ENCODE peak calls at places on chromosomes 1 and 21, in nine cellular contexts. U is stomach, L is A549, K is ovary, A is sigmoid colon, W is transverse colon, C is tibial nerve, F is esophagus muscularis mucosa, X is SK-N-SH. V is an unnamed sample.

GRCh38 chr1:10457910-10458309 is 8.1 kb downstream of the CORT start:
- DNase-seq in L (no peak), A (no peak), W (no peak), U (no peak), F (no peak), X (no peak), K (no peak), C (no peak), V (no peak)

GRCh38 chr1:162138107-162138506 is 68.6 kb downstream of the NOS1AP start:
- DNase-seq in A (no peak), K (no peak), U (no peak), X (no peak), L (no peak), W (no peak), C (no peak), F (no peak), V (no peak)

GRCh38 chr1:212234431-212235298 is 50.5 kb upstream of the PPP2R5A start:
- DNase-seq in K (no peak), U (no peak), L (peak; percentile 81), W (no peak), A (peak; percentile 83), C (no peak), X (peak; percentile 12), F (no peak), V (no peak)

GRCh38 chr1:24112381-24113169 is 640 bp upstream of the MYOM3 start:
- DNase-seq in X (peak; percentile 47), W (peak; percentile 73), K (peak; percentile 58), U (peak; percentile 69), C (peak; percentile 45), F (no peak), L (peak; percentile 25), A (peak; percentile 85), V (no peak)

GRCh38 chr1:47213230-47213676 is 18.8 kb downstream of the TAL1 start:
- DNase-seq in A (peak; percentile 35), K (no peak), X (no peak), L (no peak), U (no peak), C (no peak), W (no peak), F (no peak), V (no peak)

GRCh38 chr21:41562101-41563000 is 54.4 kb upstream of the TMPRSS2 start:
- DNase-seq in U (peak; percentile 81), W (peak; percentile 61), A (no peak), L (no peak), C (peak; percentile 19), K (no peak), F (no peak), X (no peak), V (no peak)

GRCh38 chr1:111441573-111442192 is 7.4 kb downstream of the WDR77 start:
- DNase-seq in F (peak; percentile 68), U (peak; percentile 50), C (no peak), W (peak; percentile 26), X (peak; percentile 33), K (no peak), A (no peak), L (no peak), V (no peak)

GRCh38 chr1:36387141-36387949 is 1.6 kb upstream of the STK40 start:
- DNase-seq in U (no peak), K (no peak), C (no peak), L (no peak), F (no peak), A (peak; percentile 83), W (no peak), X (no peak), V (no peak)

GRCh38 chr1:94697839-94698238 is 122.3 kb upstream of the SLC44A3 start:
- DNase-seq in K (no peak), L (no peak), X (no peak), W (no peak), U (no peak), C (no peak), A (no peak), F (no peak), V (no peak)

GRCh38 chr1:108817016-108817415 is 39.9 kb downstream of the AKNAD1 start:
- DNase-seq in A (no peak), K (peak; percentile 51), X (no peak), L (no peak), W (peak; percentile 33), F (no peak), U (no peak), C (peak; percentile 69), V (no peak)

GRCh38 chr21:33261635-33262034 is 4.5 kb upstream of the IL10RB start:
- DNase-seq in F (no peak), C (no peak), W (peak; percentile 23), K (no peak), X (no peak), A (no peak), U (no peak), L (no peak), V (no peak)

GRCh38 chr1:211511947-211512346 is 20.0 kb upstream of the RD3 start:
- DNase-seq in A (no peak), K (no peak), U (peak; percentile 34), X (no peak), W (no peak), C (no peak), F (no peak), L (no peak), V (no peak)

GRCh38 chr1:94559921-94560320 is 18.4 kb upstream of the F3 start:
- DNase-seq in C (no peak), K (no peak), L (no peak), X (no peak), F (no peak), A (no peak), W (no peak), U (no peak), V (no peak)

GRCh38 chr1:89980605-89981004 is 14.3 kb upstream of the ZNF326 start:
- DNase-seq in X (peak; percentile 20), L (no peak), F (no peak), U (no peak), W (no peak), K (no peak), C (no peak), A (no peak), V (no peak)

DNA sequence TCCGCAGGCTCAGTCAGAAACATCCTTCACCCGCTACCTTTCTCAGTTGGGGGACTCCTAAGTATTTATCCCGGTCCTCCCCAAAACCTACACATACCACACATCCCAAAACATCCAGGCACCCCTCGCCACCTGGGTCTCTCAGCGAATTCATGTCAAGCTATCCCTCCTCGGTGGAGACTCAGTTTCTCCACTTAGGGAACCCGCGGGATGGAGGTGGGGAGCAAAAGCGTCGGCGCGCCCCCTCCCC is 1.2 kb upstream of the ZBTB7B start:
- DNase-seq in F (no peak), L (no peak), K (no peak), C (no peak), X (no peak), A (no peak), W (no peak), U (no peak), V (no peak)
- H3K4me1 ChIP-seq in F (peaks cover 48% of the 10 kb centered on the region), L (peaks cover 38% of the 10 kb centered on the region), K (peaks cover 11% of the 10 kb centered on the region), C (peaks cover 56% of the 10 kb centered on the region), X (peaks cover 19% of the 10 kb centered on the region), A (peaks cover 44% of the 10 kb centered on the region), W (peaks cover 43% of the 10 kb centered on the region), U (peaks cover 60% of the 10 kb centered on the region), V (peaks cover 54% of the 10 kb centered on the region)

GRCh38 chr1:164369698-164370365 is 189.2 kb upstream of the PBX1 start:
- DNase-seq in W (no peak), U (no peak), X (no peak), F (no peak), C (no peak), K (no peak), A (no peak), L (no peak), V (no peak)
- H3K9me3 ChIP-seq in W (peaks cover 4% of the 10 kb centered on the region), U (peaks cover 14% of the 10 kb centered on the region), X (peaks cover 5% of the 10 kb centered on the region), F (no peaks in the 10 kb centered on the region), C (peaks cover 23% of the 10 kb centered on the region), K (peaks cover 5% of the 10 kb centered on the region), A (no peaks in the 10 kb centered on the region), L (peaks cover 29% of the 10 kb centered on the region), V (peaks cover 6% of the 10 kb centered on the region)

GRCh38 chr1:5986018-5986417 is 6.2 kb downstream of the NPHP4 start:
- DNase-seq in U (no peak), C (no peak), F (no peak), W (no peak), A (no peak), L (no peak), X (no peak), K (no peak), V (no peak)

GRCh38 chr1:5982868-5983267 is 9.4 kb downstream of the NPHP4 start:
- DNase-seq in K (no peak), A (no peak), X (no peak), L (no peak), C (no peak), W (no peak), U (no peak), F (no peak), V (no peak)

GRCh38 chr1:5985250-5985649 is 7.0 kb downstream of the NPHP4 start:
- DNase-seq in U (no peak), W (no peak), A (no peak), L (no peak), F (no peak), K (no peak), C (no peak), X (no peak), V (no peak)

GRCh38 chr1:5982276-5982675 is 9.9 kb downstream of the NPHP4 start:
- DNase-seq in F (no peak), C (no peak), U (no peak), W (no peak), L (no peak), K (no peak), X (no peak), A (no peak), V (no peak)

DNA sequence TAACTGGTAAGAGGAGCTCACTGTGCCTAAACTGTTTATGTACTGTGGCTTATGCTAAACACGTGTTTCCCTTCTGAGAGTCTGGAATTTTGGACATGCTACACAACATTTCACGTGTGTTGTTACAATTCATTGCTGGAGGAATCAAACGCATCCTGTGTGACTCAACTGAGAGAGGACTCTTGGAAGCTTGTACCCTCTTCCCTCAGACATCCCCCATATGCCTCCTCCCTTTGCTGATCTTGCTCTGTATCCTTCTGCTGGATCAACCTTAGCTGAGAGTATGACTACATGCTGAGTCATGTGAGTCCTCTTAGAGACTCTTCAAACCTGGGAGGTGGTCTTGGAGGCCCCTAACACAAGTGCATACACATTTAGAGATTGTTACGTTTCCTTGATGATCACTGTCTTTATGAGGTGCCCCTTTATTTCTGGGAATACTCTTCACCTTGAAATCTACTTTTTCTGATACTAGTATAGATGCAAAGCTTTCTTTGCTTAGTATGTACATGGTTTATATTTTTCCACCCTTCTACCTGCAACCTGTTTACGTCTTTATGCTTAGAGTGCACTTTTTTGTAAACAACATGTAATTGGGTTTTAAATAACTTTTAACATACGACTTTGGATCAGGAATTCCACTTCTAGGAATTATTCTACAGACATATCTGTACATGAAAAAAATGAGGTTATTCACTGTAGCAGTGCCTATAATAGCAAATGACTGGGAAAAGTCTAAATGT is 8.7 kb downstream of the NPHP4 start:
- DNase-seq in L (no peak), F (no peak), U (no peak), K (no peak), W (no peak), C (no peak), X (no peak), A (no peak), V (no peak)
- TF ChIP-seq EP300 in L (no peak), F (no peak), U (no peak), K (no peak), W (no peak), C (no peak), X (no peak), A (no peak), V (no peak)

DNA sequence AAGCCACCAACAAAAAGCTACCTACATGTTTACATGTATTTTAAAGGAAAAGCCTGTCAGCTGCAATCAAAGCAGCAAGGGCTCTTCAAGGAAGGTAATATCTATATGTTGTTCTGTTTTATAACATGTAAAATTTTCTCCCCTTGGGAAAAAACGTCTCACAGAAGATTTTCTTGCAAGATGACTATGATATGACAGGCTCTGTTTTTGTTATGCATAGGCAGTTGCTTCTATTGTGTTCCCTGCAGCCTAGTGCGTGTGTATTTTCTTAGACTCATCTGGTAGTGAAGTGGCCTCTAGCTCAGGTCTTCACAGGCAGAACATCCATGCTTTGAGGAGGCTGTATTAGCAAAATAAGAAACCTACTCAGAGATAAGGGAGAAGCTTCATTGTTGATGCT is 35.6 kb downstream of the LAMC1 start:
- DNase-seq in K (no peak), X (no peak), C (no peak), F (no peak), A (no peak), W (no peak), L (no peak), U (no peak), V (no peak)
- H3K4me1 ChIP-seq in K (peaks cover 8% of the 10 kb centered on the region), X (peaks cover 35% of the 10 kb centered on the region), C (peaks cover 86% of the 10 kb centered on the region), F (peaks cover 90% of the 10 kb centered on the region), A (peaks cover 80% of the 10 kb centered on the region), W (peaks cover 23% of the 10 kb centered on the region), L (peaks cover 56% of the 10 kb centered on the region), U (peaks cover 77% of the 10 kb centered on the region), V (peaks cover 33% of the 10 kb centered on the region)

V was measured in suprapubic skin.